ENCODE peak calls at places on chromosomes 6 and 20, in eight cellular contexts. One of them, this sample, is unnamed.

GRCh38 chr6:20217900-20218299 is 5.6 kb upstream of the MBOAT1 start:
- DNase-seq in ovary: no peak
- DNase-seq in heart right ventricle: peak; percentile 29
- DNase-seq in AG10803: no peak
- DNase-seq in cardiac fibroblast: no peak
- DNase-seq in fibroblast of villous mesenchyme: no peak
- DNase-seq in HAP-1: no peak
- DNase-seq in fibroblast of the aortic adventitia: no peak
- DNase-seq in this sample: peak; percentile 52

GRCh38 chr20:40706977-40707582 is 18.0 kb upstream of the MAFB start:
- DNase-seq in ovary: no peak
- DNase-seq in heart right ventricle: no peak
- DNase-seq in AG10803: no peak
- DNase-seq in cardiac fibroblast: no peak
- DNase-seq in fibroblast of villous mesenchyme: no peak
- DNase-seq in HAP-1: no peak
- DNase-seq in fibroblast of the aortic adventitia: no peak
- DNase-seq in this sample: peak; percentile 74

GRCh38 chr6:4668271-4669179 is 107.7 kb upstream of the CDYL start:
- DNase-seq in ovary: no peak
- DNase-seq in heart right ventricle: no peak
- DNase-seq in AG10803: no peak
- DNase-seq in cardiac fibroblast: peak; percentile 75
- DNase-seq in fibroblast of villous mesenchyme: peak; percentile 41
- DNase-seq in HAP-1: no peak
- DNase-seq in fibroblast of the aortic adventitia: no peak
- DNase-seq in this sample: peak; percentile 45

GRCh38 chr6:108408861-108409260 is 114.0 kb downstream of the AFG1L start:
- DNase-seq in ovary: no peak
- DNase-seq in heart right ventricle: no peak
- DNase-seq in AG10803: no peak
- DNase-seq in cardiac fibroblast: no peak
- DNase-seq in fibroblast of villous mesenchyme: no peak
- DNase-seq in HAP-1: no peak
- DNase-seq in fibroblast of the aortic adventitia: no peak
- DNase-seq in this sample: no peak

GRCh38 chr20:32651537-32651936 is 22.2 kb downstream of the C20orf203 start:
- DNase-seq in ovary: no peak
- DNase-seq in heart right ventricle: no peak
- DNase-seq in AG10803: no peak
- DNase-seq in cardiac fibroblast: no peak
- DNase-seq in fibroblast of villous mesenchyme: no peak
- DNase-seq in HAP-1: no peak
- DNase-seq in fibroblast of the aortic adventitia: no peak
- DNase-seq in this sample: no peak

GRCh38 chr20:5150226-5151076 is 23.6 kb downstream of the CDS2 start:
- DNase-seq in ovary: no peak
- DNase-seq in heart right ventricle: no peak
- DNase-seq in AG10803: no peak
- DNase-seq in cardiac fibroblast: peak; percentile 73
- DNase-seq in fibroblast of villous mesenchyme: peak; percentile 45
- DNase-seq in HAP-1: no peak
- DNase-seq in fibroblast of the aortic adventitia: peak; percentile 48
- DNase-seq in this sample: no peak

GRCh38 chr20:21529863-21530262 is 16.0 kb upstream of the NKX2-2 start:
- DNase-seq in ovary: no peak
- DNase-seq in heart right ventricle: no peak
- DNase-seq in AG10803: no peak
- DNase-seq in cardiac fibroblast: no peak
- DNase-seq in fibroblast of villous mesenchyme: no peak
- DNase-seq in HAP-1: no peak
- DNase-seq in fibroblast of the aortic adventitia: no peak
- DNase-seq in this sample: no peak

GRCh38 chr6:143806282-143807102 is 36.6 kb upstream of the LTV1 start:
- DNase-seq in ovary: no peak
- DNase-seq in heart right ventricle: peak; percentile 18
- DNase-seq in AG10803: peak; percentile 20
- DNase-seq in cardiac fibroblast: peak; percentile 81
- DNase-seq in fibroblast of villous mesenchyme: peak; percentile 95
- DNase-seq in HAP-1: no peak
- DNase-seq in fibroblast of the aortic adventitia: peak; percentile 44
- DNase-seq in this sample: no peak

GRCh38 chr6:170147056-170147787 is 143.7 kb downstream of the DLL1 start:
- DNase-seq in ovary: no peak
- DNase-seq in heart right ventricle: no peak
- DNase-seq in AG10803: no peak
- DNase-seq in cardiac fibroblast: no peak
- DNase-seq in fibroblast of villous mesenchyme: no peak
- DNase-seq in HAP-1: no peak
- DNase-seq in fibroblast of the aortic adventitia: no peak
- DNase-seq in this sample: no peak

GRCh38 chr6:100620085-100620484 is 155.4 kb upstream of the SIM1 start:
- DNase-seq in ovary: no peak
- DNase-seq in heart right ventricle: no peak
- DNase-seq in AG10803: peak; percentile 88
- DNase-seq in cardiac fibroblast: peak; percentile 85
- DNase-seq in fibroblast of villous mesenchyme: peak; percentile 85
- DNase-seq in HAP-1: no peak
- DNase-seq in fibroblast of the aortic adventitia: peak; percentile 79
- DNase-seq in this sample: no peak

GRCh38 chr6:31900917-31901414 is 920 bp downstream of the ZBTB12 start:
- DNase-seq in ovary: no peak
- DNase-seq in heart right ventricle: no peak
- DNase-seq in AG10803: no peak
- DNase-seq in cardiac fibroblast: no peak
- DNase-seq in fibroblast of villous mesenchyme: no peak
- DNase-seq in HAP-1: no peak
- DNase-seq in fibroblast of the aortic adventitia: no peak
- DNase-seq in this sample: no peak

GRCh38 chr6:51857134-51857533 is 230.3 kb downstream of the PKHD1 start:
- DNase-seq in ovary: no peak
- DNase-seq in heart right ventricle: no peak
- DNase-seq in AG10803: no peak
- DNase-seq in cardiac fibroblast: no peak
- DNase-seq in fibroblast of villous mesenchyme: no peak
- DNase-seq in HAP-1: no peak
- DNase-seq in fibroblast of the aortic adventitia: no peak
- DNase-seq in this sample: no peak

GRCh38 chr6:27871919-27872633 is 40.1 kb downstream of the OR2B2 start:
- DNase-seq in ovary: peak; percentile 29
- DNase-seq in heart right ventricle: peak; percentile 78
- DNase-seq in AG10803: peak; percentile 95
- DNase-seq in cardiac fibroblast: peak; percentile 98
- DNase-seq in fibroblast of villous mesenchyme: peak; percentile 98
- DNase-seq in HAP-1: no peak
- DNase-seq in fibroblast of the aortic adventitia: peak; percentile 99
- DNase-seq in this sample: peak; percentile 94

GRCh38 chr6:149964243-149965190 is 774 bp downstream of the ULBP1 start:
- DNase-seq in ovary: no peak
- DNase-seq in heart right ventricle: no peak
- DNase-seq in AG10803: peak; percentile 28
- DNase-seq in cardiac fibroblast: no peak
- DNase-seq in fibroblast of villous mesenchyme: peak; percentile 24
- DNase-seq in HAP-1: no peak
- DNase-seq in fibroblast of the aortic adventitia: peak; percentile 30
- DNase-seq in this sample: peak; percentile 85

GRCh38 chr6:21111399-21111725 is 482.2 kb upstream of the SOX4 start:
- DNase-seq in ovary: no peak
- DNase-seq in heart right ventricle: no peak
- DNase-seq in AG10803: no peak
- DNase-seq in cardiac fibroblast: peak; percentile 22
- DNase-seq in fibroblast of villous mesenchyme: no peak
- DNase-seq in HAP-1: no peak
- DNase-seq in fibroblast of the aortic adventitia: no peak
- DNase-seq in this sample: no peak

GRCh38 chr6:154861825-154862224 is 128.6 kb downstream of the SCAF8 start:
- DNase-seq in ovary: no peak
- DNase-seq in heart right ventricle: no peak
- DNase-seq in AG10803: no peak
- DNase-seq in cardiac fibroblast: no peak
- DNase-seq in fibroblast of villous mesenchyme: no peak
- DNase-seq in HAP-1: no peak
- DNase-seq in fibroblast of the aortic adventitia: no peak
- DNase-seq in this sample: no peak

GRCh38 chr20:62142252-62143117 is 709 bp downstream of the PSMA7 start:
- DNase-seq in ovary: peak; percentile 38
- DNase-seq in heart right ventricle: no peak
- DNase-seq in AG10803: no peak
- DNase-seq in cardiac fibroblast: peak; percentile 21
- DNase-seq in fibroblast of villous mesenchyme: no peak
- DNase-seq in HAP-1: no peak
- DNase-seq in fibroblast of the aortic adventitia: no peak
- DNase-seq in this sample: no peak

GRCh38 chr6:10395946-10396577 is 18.8 kb downstream of the TFAP2A start:
- DNase-seq in ovary: no peak
- DNase-seq in heart right ventricle: no peak
- DNase-seq in AG10803: no peak
- DNase-seq in cardiac fibroblast: no peak
- DNase-seq in fibroblast of villous mesenchyme: no peak
- DNase-seq in HAP-1: peak; percentile 22
- DNase-seq in fibroblast of the aortic adventitia: no peak
- DNase-seq in this sample: no peak

GRCh38 chr6:16948376-16948775 is 153.5 kb upstream of the STMND1 start:
- DNase-seq in ovary: no peak
- DNase-seq in heart right ventricle: no peak
- DNase-seq in AG10803: no peak
- DNase-seq in cardiac fibroblast: no peak
- DNase-seq in fibroblast of villous mesenchyme: peak; percentile 75
- DNase-seq in HAP-1: no peak
- DNase-seq in fibroblast of the aortic adventitia: peak; percentile 31
- DNase-seq in this sample: no peak

GRCh38 chr20:10671850-10672578 is 1.8 kb downstream of the JAG1 start:
- DNase-seq in ovary: peak; percentile 76
- DNase-seq in heart right ventricle: peak; percentile 87
- DNase-seq in AG10803: peak; percentile 40
- DNase-seq in cardiac fibroblast: peak; percentile 68
- DNase-seq in fibroblast of villous mesenchyme: peak; percentile 65
- DNase-seq in HAP-1: no peak
- DNase-seq in fibroblast of the aortic adventitia: peak; percentile 73
- DNase-seq in this sample: peak; percentile 96

GRCh38 chr6:52454556-52454955 is 34.4 kb downstream of the EFHC1 start:
- DNase-seq in ovary: no peak
- DNase-seq in heart right ventricle: no peak
- DNase-seq in AG10803: no peak
- DNase-seq in cardiac fibroblast: peak; percentile 46
- DNase-seq in fibroblast of villous mesenchyme: no peak
- DNase-seq in HAP-1: no peak
- DNase-seq in fibroblast of the aortic adventitia: peak; percentile 20
- DNase-seq in this sample: no peak

GRCh38 chr6:82072771-82073170 is 174.8 kb downstream of the IBTK start:
- DNase-seq in ovary: no peak
- DNase-seq in heart right ventricle: no peak
- DNase-seq in AG10803: peak; percentile 86
- DNase-seq in cardiac fibroblast: peak; percentile 66
- DNase-seq in fibroblast of villous mesenchyme: peak; percentile 12
- DNase-seq in HAP-1: no peak
- DNase-seq in fibroblast of the aortic adventitia: peak; percentile 22
- DNase-seq in this sample: no peak

GRCh38 chr6:13589801-13590200 is 15.4 kb downstream of the SIRT5 start:
- DNase-seq in ovary: no peak
- DNase-seq in heart right ventricle: no peak
- DNase-seq in AG10803: no peak
- DNase-seq in cardiac fibroblast: no peak
- DNase-seq in fibroblast of villous mesenchyme: no peak
- DNase-seq in HAP-1: no peak
- DNase-seq in fibroblast of the aortic adventitia: no peak
- DNase-seq in this sample: no peak
- H3K4me3 ChIP-seq in ovary: no peak overlapping the region
- H3K4me3 ChIP-seq in heart right ventricle: no peak overlapping the region
- H3K4me3 ChIP-seq in AG10803: no peak overlapping the region
- H3K4me3 ChIP-seq in cardiac fibroblast: no peak overlapping the region
- H3K4me3 ChIP-seq in fibroblast of villous mesenchyme: no peak overlapping the region
- H3K4me3 ChIP-seq in HAP-1: no peak overlapping the region
- H3K4me3 ChIP-seq in fibroblast of the aortic adventitia: no peak overlapping the region
- H3K4me3 ChIP-seq in this sample: no peak overlapping the region

DNA sequence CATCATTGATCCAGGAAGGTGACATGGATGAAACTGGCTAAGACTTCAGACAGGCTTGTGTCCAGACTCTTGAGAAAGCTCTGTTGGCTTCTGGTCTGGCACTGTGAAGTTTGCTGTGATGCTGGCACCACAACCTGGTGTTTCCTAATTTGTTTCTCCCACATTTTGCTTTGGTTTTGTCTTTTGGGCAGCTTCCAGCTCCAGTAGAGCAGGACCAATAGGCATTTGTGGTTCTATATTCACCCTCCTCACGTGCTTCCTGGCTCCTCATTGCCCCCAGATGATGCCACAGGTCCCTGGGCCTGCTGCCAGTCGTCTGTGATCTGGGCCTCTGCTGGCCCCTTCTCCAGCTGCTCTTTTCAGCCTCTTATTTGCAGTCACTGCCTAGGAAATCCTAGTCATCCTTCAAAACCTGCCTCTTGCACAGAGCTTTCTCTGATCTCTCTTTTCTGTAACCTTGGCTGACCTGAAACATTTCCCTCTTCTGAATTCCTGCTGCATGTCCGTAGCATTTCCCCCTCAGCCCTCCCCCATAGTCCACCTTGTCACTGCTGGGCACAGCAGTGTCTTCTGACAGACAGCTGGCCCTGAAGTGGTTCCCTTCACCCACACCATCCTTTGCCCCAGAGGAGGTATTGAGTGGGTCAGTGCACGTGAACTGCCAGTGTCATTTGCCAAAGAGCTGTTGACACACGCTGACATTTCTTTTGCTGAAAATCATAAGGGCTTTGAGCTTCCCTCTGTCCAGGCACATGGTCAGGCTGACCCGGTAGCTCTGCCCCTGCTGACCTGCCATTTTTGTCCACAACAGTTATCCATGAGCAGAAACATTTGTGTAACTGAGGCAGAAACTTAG is 63.0 kb downstream of the PTPN1 start:
- DNase-seq in ovary: peak; percentile 68
- DNase-seq in heart right ventricle: peak; percentile 45
- DNase-seq in AG10803: peak; percentile 97
- DNase-seq in cardiac fibroblast: peak; percentile 71
- DNase-seq in fibroblast of villous mesenchyme: peak; percentile 73
- DNase-seq in HAP-1: no peak
- DNase-seq in fibroblast of the aortic adventitia: peak; percentile 91
- DNase-seq in this sample: no peak
- H3K4me3 ChIP-seq in ovary: no peak overlapping the region
- H3K4me3 ChIP-seq in heart right ventricle: no peak overlapping the region
- H3K4me3 ChIP-seq in AG10803: no peak overlapping the region
- H3K4me3 ChIP-seq in cardiac fibroblast: no peak overlapping the region
- H3K4me3 ChIP-seq in fibroblast of villous mesenchyme: no peak overlapping the region
- H3K4me3 ChIP-seq in HAP-1: no peak overlapping the region
- H3K4me3 ChIP-seq in fibroblast of the aortic adventitia: no peak overlapping the region
- H3K4me3 ChIP-seq in this sample: no peak overlapping the region

GRCh38 chr6:111870054-111870750 is 3.0 kb downstream of the FYN start:
- DNase-seq in ovary: no peak
- DNase-seq in heart right ventricle: no peak
- DNase-seq in AG10803: no peak
- DNase-seq in cardiac fibroblast: no peak
- DNase-seq in fibroblast of villous mesenchyme: no peak
- DNase-seq in HAP-1: no peak
- DNase-seq in fibroblast of the aortic adventitia: no peak
- DNase-seq in this sample: no peak
- H3K4me3 ChIP-seq in ovary: no peak overlapping the region
- H3K4me3 ChIP-seq in heart right ventricle: peak overlapping the region; percentile 88
- H3K4me3 ChIP-seq in AG10803: no peak overlapping the region
- H3K4me3 ChIP-seq in cardiac fibroblast: no peak overlapping the region
- H3K4me3 ChIP-seq in fibroblast of villous mesenchyme: no peak overlapping the region
- H3K4me3 ChIP-seq in HAP-1: no peak overlapping the region
- H3K4me3 ChIP-seq in fibroblast of the aortic adventitia: peak overlapping the region; percentile 36
- H3K4me3 ChIP-seq in this sample: no peak overlapping the region

GRCh38 chr6:167045828-167046580 is 46.8 kb downstream of the CEP43 start:
- DNase-seq in ovary: no peak
- DNase-seq in heart right ventricle: no peak
- DNase-seq in AG10803: no peak
- DNase-seq in cardiac fibroblast: no peak
- DNase-seq in fibroblast of villous mesenchyme: no peak
- DNase-seq in HAP-1: no peak
- DNase-seq in fibroblast of the aortic adventitia: no peak
- DNase-seq in this sample: no peak
- H3K4me3 ChIP-seq in ovary: no peak overlapping the region
- H3K4me3 ChIP-seq in heart right ventricle: no peak overlapping the region
- H3K4me3 ChIP-seq in AG10803: no peak overlapping the region
- H3K4me3 ChIP-seq in cardiac fibroblast: no peak overlapping the region
- H3K4me3 ChIP-seq in fibroblast of villous mesenchyme: no peak overlapping the region
- H3K4me3 ChIP-seq in HAP-1: no peak overlapping the region
- H3K4me3 ChIP-seq in fibroblast of the aortic adventitia: no peak overlapping the region
- H3K4me3 ChIP-seq in this sample: no peak overlapping the region

This sample was measured in lower leg skin.